ENCODE peak calls at places on chromosome 22, in ten cellular contexts. V is AG10803, X is WERI-Rb-1, B is GM23248, D is aorta, C is lower lobe of right lung, I is thyroid gland, J is fibroblast of pulmonary artery, Q is mucosa of descending colon, O is hepatocyte. P is an unnamed sample.

GRCh38 chr22:23777776-23778575 is 5.3 kb downstream of the MMP11 start:
- DNase-seq in V (no peak), X (peak), B (no peak), D (no peak), C (no peak), I (no peak), J (no peak), Q (no peak), O (no peak), P (no peak)

GRCh38 chr22:41300661-41301060 is 664 bp upstream of the ZC3H7B start:
- DNase-seq in V (no peak), X (no peak), B (peak), D (no peak), C (no peak), I (no peak), J (no peak), Q (no peak), O (no peak), P (no peak)

GRCh38 chr22:23137905-23138520 is 3.8 kb downstream of the RSPH14 start:
- DNase-seq in V (no peak), X (no peak), B (peak), D (no peak), C (no peak), I (peak), J (no peak), Q (peak), O (no peak), P (no peak)

GRCh38 chr22:36323855-36324331 is 63.9 kb downstream of the MYH9 start:
- DNase-seq in V (peak), X (no peak), B (peak), D (peak), C (no peak), I (peak), J (peak), Q (no peak), O (no peak), P (no peak)

GRCh38 chr22:50167689-50168489 is 2.6 kb upstream of the PANX2 start:
- DNase-seq in V (no peak), X (no peak), B (no peak), D (peak), C (no peak), I (no peak), J (no peak), Q (no peak), O (no peak), P (no peak)

GRCh38 chr22:33921576-33922181 is 1.4 kb upstream of the LARGE1 start:
- DNase-seq in V (peak), X (peak), B (peak), D (peak), C (peak), I (peak), J (peak), Q (peak), O (peak), P (no peak)

GRCh38 chr22:41746563-41747400 is 47.5 kb downstream of the MEI1 start:
- DNase-seq in V (peak), X (peak), B (peak), D (peak), C (peak), I (peak), J (peak), Q (peak), O (peak), P (peak)

GRCh38 chr22:22576244-22576988 is 17.4 kb upstream of the PRAME start:
- DNase-seq in V (peak), X (peak), B (peak), D (peak), C (no peak), I (peak), J (peak), Q (peak), O (peak), P (no peak)

GRCh38 chr22:31933406-31933805 is 10.9 kb upstream of the YWHAH start:
- DNase-seq in V (no peak), X (no peak), B (no peak), D (no peak), C (no peak), I (no peak), J (no peak), Q (no peak), O (no peak), P (no peak)

GRCh38 chr22:49359061-49359460 is 468.6 kb downstream of the BRD1 start:
- DNase-seq in V (no peak), X (no peak), B (no peak), D (no peak), C (peak), I (no peak), J (no peak), Q (no peak), O (no peak), P (no peak)

GRCh38 chr22:24124247-24124646 is 57.0 kb upstream of the SUSD2 start:
- DNase-seq in V (no peak), X (no peak), B (no peak), D (no peak), C (peak), I (no peak), J (no peak), Q (no peak), O (no peak), P (no peak)

GRCh38 chr22:34330432-34330831 is 410.2 kb upstream of the LARGE1 start:
- DNase-seq in V (no peak), X (no peak), B (no peak), D (no peak), C (no peak), I (no peak), J (no peak), Q (no peak), O (no peak), P (no peak)

GRCh38 chr22:36471341-36471821 is 10.1 kb downstream of the TXN2 start:
- DNase-seq in V (peak), X (no peak), B (peak), D (no peak), C (no peak), I (no peak), J (peak), Q (no peak), O (no peak), P (no peak)

GRCh38 chr22:24482586-24482985 is 12.5 kb upstream of the UPB1 start:
- DNase-seq in V (peak), X (no peak), B (peak), D (no peak), C (no peak), I (no peak), J (peak), Q (no peak), O (no peak), P (peak)

GRCh38 chr22:35955546-35955945 is 73.1 kb downstream of the RBFOX2 start:
- DNase-seq in V (no peak), X (no peak), B (no peak), D (no peak), C (no peak), I (no peak), J (no peak), Q (no peak), O (no peak), P (no peak)

GRCh38 chr22:28892175-28892731 is 8.9 kb downstream of the ZNRF3 start:
- DNase-seq in V (no peak), X (no peak), B (no peak), D (no peak), C (no peak), I (no peak), J (no peak), Q (no peak), O (peak), P (no peak)

GRCh38 chr22:38751422-38752346 is 4.1 kb downstream of the SUN2 start:
- DNase-seq in V (no peak), X (no peak), B (no peak), D (peak), C (peak), I (peak), J (no peak), Q (peak), O (no peak), P (no peak)

GRCh38 chr22:31099841-31100761 is 7.3 kb downstream of the SELENOM start:
- DNase-seq in V (no peak), X (no peak), B (no peak), D (no peak), C (no peak), I (no peak), J (no peak), Q (no peak), O (no peak), P (no peak)

GRCh38 chr22:47899894-47900293 is 1137.4 kb downstream of the TBC1D22A start:
- DNase-seq in V (no peak), X (no peak), B (no peak), D (no peak), C (no peak), I (no peak), J (no peak), Q (no peak), O (no peak), P (no peak)

GRCh38 chr22:47902646-47903180 is 1140.3 kb downstream of the TBC1D22A start:
- DNase-seq in V (no peak), X (no peak), B (no peak), D (no peak), C (no peak), I (no peak), J (no peak), Q (no peak), O (no peak), P (no peak)

GRCh38 chr22:47901911-47902310 is 1139.5 kb downstream of the TBC1D22A start:
- DNase-seq in V (no peak), X (no peak), B (no peak), D (no peak), C (no peak), I (no peak), J (no peak), Q (no peak), O (no peak), P (no peak)

DNA sequence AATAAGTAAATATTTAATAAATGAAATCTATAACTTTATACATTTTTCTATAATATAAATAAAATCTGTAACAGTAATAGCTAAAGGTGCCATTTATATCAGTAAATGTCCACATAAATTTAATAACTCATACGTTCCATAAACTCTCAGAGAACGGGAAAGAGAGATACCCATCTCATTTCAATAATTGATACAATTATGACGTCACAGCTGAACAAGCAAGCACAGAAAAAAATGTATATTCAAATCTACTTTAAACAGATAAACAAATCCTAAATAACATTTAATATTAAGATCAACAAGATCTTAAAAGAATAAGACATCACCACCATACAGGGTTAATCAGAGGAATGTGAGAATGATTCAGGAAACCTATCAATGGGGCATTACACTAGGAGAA is 1136.5 kb downstream of the TBC1D22A start:
- DNase-seq in V (no peak), X (no peak), B (no peak), D (no peak), C (no peak), I (no peak), J (no peak), Q (no peak), O (no peak), P (no peak)
- H3K4me3 ChIP-seq in V (no peak), X (no peak), B (no peak), D (no peak), C (no peak), I (no peak), J (no peak), Q (no peak), O (no peak), P (no peak)

DNA sequence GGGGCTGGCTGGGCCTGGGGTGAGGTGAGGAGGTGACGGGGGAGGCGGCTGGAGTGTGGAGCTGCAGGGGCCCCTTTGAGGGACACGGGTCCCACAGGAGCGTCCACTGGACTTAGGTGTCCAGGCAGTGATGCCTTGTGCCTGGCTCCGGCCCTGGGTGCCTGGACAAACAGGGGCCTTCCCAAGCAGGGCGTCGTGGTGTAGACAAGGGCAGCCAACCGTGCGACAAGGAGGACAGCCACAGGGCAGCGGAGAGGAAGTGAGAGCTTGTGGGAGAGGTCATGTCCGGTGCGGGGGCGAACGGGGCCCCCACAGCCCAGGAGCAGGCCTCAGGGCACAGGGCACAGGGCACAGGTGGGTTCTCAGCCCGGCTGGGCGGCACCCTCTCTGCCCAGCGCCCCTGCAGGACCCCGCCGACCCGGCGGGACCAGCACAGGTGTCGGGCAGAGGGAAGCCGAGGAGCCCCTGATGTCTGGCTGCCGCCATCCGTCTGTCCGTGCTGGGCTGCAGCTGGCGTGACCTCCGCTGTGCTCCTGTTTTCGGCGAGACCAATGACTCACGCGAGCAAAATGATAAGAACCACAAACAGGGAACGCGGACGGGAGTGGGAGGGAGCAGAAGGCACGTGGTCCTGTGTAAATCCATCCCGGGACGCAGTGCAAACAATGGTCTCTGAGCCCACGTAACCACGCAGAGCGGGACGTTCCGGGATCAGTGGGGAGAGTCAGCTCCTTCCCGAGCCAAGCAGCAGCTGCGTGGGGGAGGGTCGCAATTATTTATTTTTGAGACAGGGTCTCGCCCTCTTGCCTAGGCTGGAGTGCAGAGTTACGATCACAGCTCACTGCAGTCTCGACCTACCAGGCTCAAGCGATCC is 49.1 kb upstream of the A4GALT start:
- DNase-seq in V (peak), X (no peak), B (peak), D (peak), C (peak), I (peak), J (peak), Q (peak), O (peak), P (peak)
- H3K4me3 ChIP-seq in V (peak), X (no peak), B (no peak), D (no peak), C (peak), I (no peak), J (no peak), Q (no peak), O (no peak), P (no peak)

DNA sequence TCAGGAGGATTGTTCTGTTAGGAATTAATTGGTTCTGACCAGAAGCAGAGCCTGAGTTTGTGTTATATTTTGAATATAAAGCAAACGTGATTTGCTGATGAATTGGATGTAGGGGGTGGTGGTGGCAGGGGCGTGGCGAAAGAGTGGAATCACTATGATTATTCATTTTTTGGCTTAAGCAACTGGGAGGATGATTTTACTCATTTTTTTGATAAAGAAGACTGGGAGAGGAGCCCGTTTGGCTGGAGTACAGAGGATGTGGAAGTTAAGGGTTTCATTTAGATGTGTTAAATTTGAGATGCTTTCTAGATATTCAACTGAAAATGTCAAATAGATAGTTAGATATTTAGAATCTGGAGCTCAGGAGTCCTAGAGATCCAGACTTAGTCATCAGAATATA is 83.3 kb upstream of the MYO18B start:
- DNase-seq in V (no peak), X (no peak), B (peak), D (no peak), C (no peak), I (no peak), J (peak), Q (no peak), O (no peak), P (no peak)
- H3K4me3 ChIP-seq in V (no peak), X (no peak), B (no peak), D (no peak), C (no peak), I (no peak), J (no peak), Q (no peak), O (no peak), P (no peak)

GRCh38 chr22:20407829-20408228 is 13.9 kb downstream of the ZNF74 start:
- DNase-seq in V (no peak), X (no peak), B (no peak), D (no peak), C (no peak), I (no peak), J (no peak), Q (no peak), O (no peak), P (no peak)
- H3K4me3 ChIP-seq in V (no peak), X (no peak), B (no peak), D (no peak), C (no peak), I (no peak), J (no peak), Q (no peak), O (no peak), P (no peak)

GRCh38 chr22:46625113-46625842 is 5.1 kb downstream of the GRAMD4 start:
- DNase-seq in V (no peak), X (no peak), B (no peak), D (no peak), C (no peak), I (no peak), J (no peak), Q (no peak), O (no peak), P (no peak)

GRCh38 chr22:46619240-46619829 is 851 bp upstream of the GRAMD4 start:
- DNase-seq in V (peak), X (no peak), B (no peak), D (peak), C (no peak), I (no peak), J (no peak), Q (no peak), O (no peak), P (no peak)

GRCh38 chr22:46620588-46621242 is 529 bp downstream of the GRAMD4 start:
- DNase-seq in V (no peak), X (no peak), B (no peak), D (no peak), C (no peak), I (no peak), J (no peak), Q (no peak), O (no peak), P (no peak)

GRCh38 chr22:46619830-46620501 is at the start of gene GRAMD4:
- DNase-seq in V (peak), X (peak), B (peak), D (peak), C (no peak), I (peak), J (no peak), Q (no peak), O (no peak), P (no peak)

DNA sequence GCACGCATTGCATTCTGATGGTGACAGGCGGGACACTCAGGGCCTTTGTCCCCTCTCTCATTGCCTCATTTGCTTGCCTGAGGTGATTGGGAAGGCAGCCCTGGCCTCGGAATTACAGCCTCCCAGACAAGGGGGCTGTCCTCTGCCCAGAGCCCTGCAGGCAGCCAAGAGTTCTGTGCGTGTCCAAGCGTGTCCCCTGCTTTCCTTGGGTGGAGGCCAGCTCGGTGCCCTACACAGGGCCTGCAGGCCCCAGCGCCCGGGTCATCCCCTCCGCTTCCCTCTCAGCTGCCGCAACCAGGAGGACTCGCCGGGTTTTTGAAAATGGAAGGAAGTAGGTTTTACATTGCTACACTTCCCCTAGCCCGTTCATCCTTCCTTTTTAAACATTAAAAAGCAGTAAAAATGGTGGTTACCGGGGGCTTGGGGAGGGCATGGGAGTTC is 1.9 kb downstream of the GRAMD4 start:
- DNase-seq in V (no peak), X (no peak), B (no peak), D (peak), C (peak), I (peak), J (no peak), Q (no peak), O (no peak), P (no peak)
- H3K4me3 ChIP-seq in V (no peak), X (no peak), B (no peak), D (no peak), C (no peak), I (no peak), J (no peak), Q (no peak), O (no peak), P (no peak)

P was measured in kidney epithelial cell.